ENCODE peak calls at places on chromosomes 5 and 9, in nine cellular contexts. G is neuronal stem cell; H is stomach; S is effector memory CD4-positive, alpha-beta T cell; D is suprapubic skin; J is uterus; W is transverse colon; N is PC-3; T is naive thymus-derived CD4-positive, alpha-beta T cell. R is an unnamed sample. For H3K36me3, the result is how much of the 10 kb centered on the place peaks cover.

GRCh38 chr5:27465140-27465539 is 426.8 kb upstream of the CDH9 start:
- DNase-seq in S (no peak), J (no peak), D (no peak), W (no peak), N (no peak), H (no peak), G (no peak), T (no peak), R (no peak)

GRCh38 chr9:37262410-37262809 is 142.0 kb downstream of the ZCCHC7 start:
- DNase-seq in G (no peak), W (no peak), J (no peak), D (no peak), S (no peak), H (no peak), T (peak), N (peak), R (no peak)

GRCh38 chr5:89255845-89256463 is 373.0 kb upstream of the MEF2C start:
- DNase-seq in T (no peak), J (no peak), H (no peak), W (no peak), N (peak), G (no peak), S (no peak), D (no peak), R (no peak)

GRCh38 chr5:91281409-91281808 is 101.7 kb downstream of the ARRDC3 start:
- DNase-seq in W (no peak), G (no peak), T (no peak), H (no peak), J (no peak), N (peak), D (no peak), S (no peak), R (no peak)

GRCh38 chr9:26308328-26308727 is 584.3 kb downstream of the CAAP1 start:
- DNase-seq in T (no peak), J (no peak), N (no peak), H (no peak), S (no peak), G (no peak), W (no peak), D (no peak), R (no peak)

GRCh38 chr5:14513266-14513665 is 68.3 kb upstream of the OTULINL start:
- DNase-seq in W (peak), D (no peak), G (no peak), N (no peak), J (no peak), T (no peak), S (no peak), H (no peak), R (no peak)

GRCh38 chr5:175809531-175810121 is 61.8 kb upstream of the CPLX2 start:
- DNase-seq in T (no peak), W (no peak), S (no peak), N (peak), D (no peak), H (no peak), G (no peak), J (no peak), R (no peak)

GRCh38 chr5:62977641-62978040 is 399.0 kb downstream of the LRRC70 start:
- DNase-seq in T (no peak), H (no peak), J (no peak), D (no peak), N (no peak), S (no peak), G (peak), W (no peak), R (no peak)

GRCh38 chr5:4018007-4018406 is 422.4 kb downstream of the IRX1 start:
- DNase-seq in G (no peak), W (no peak), H (no peak), T (no peak), D (no peak), S (no peak), J (no peak), N (no peak), R (no peak)

GRCh38 chr5:35618791-35619190 is 1.1 kb downstream of the SPEF2 start:
- DNase-seq in J (no peak), W (no peak), S (no peak), D (no peak), H (no peak), T (no peak), G (no peak), N (no peak), R (peak)

GRCh38 chr9:34993502-34994428 is 4.2 kb downstream of the DNAJB5 start:
- DNase-seq in G (no peak), S (no peak), H (peak), J (peak), T (no peak), W (peak), N (no peak), D (peak), R (no peak)

GRCh38 chr9:87620727-87621322 is 105.1 kb upstream of the CTSL start:
- DNase-seq in H (no peak), T (no peak), J (no peak), D (no peak), G (no peak), N (no peak), W (no peak), S (no peak), R (no peak)

GRCh38 chr9:34550681-34551270 is 28.0 kb upstream of the ENHO start:
- DNase-seq in J (no peak), D (no peak), T (no peak), N (no peak), S (no peak), H (no peak), W (no peak), G (no peak), R (no peak)

GRCh38 chr5:177346820-177347219 is 4.6 kb downstream of the LMAN2 start:
- DNase-seq in G (no peak), W (no peak), T (no peak), S (no peak), D (no peak), N (no peak), J (no peak), H (no peak), R (no peak)

GRCh38 chr5:96946381-96946780 is 10.5 kb downstream of the LNPEP start:
- DNase-seq in T (no peak), N (no peak), H (no peak), D (no peak), S (no peak), J (no peak), W (no peak), G (no peak), R (no peak)

GRCh38 chr5:180313677-180314076 is 21.8 kb upstream of the MAPK9 start:
- DNase-seq in H (no peak), G (no peak), S (no peak), J (no peak), T (no peak), W (no peak), N (peak), D (no peak), R (peak)

GRCh38 chr5:89313044-89313443 is 430.1 kb upstream of the MEF2C start:
- DNase-seq in J (no peak), H (no peak), D (no peak), S (no peak), N (peak), W (no peak), G (no peak), T (no peak), R (no peak)

GRCh38 chr5:59348189-59348588 is 545.3 kb downstream of the PDE4D start:
- DNase-seq in S (no peak), T (no peak), J (no peak), G (no peak), D (no peak), N (peak), H (no peak), W (no peak), R (no peak)

GRCh38 chr9:107455461-107456155 is 34.0 kb downstream of the KLF4 start:
- DNase-seq in J (no peak), S (no peak), W (no peak), G (no peak), N (no peak), H (no peak), D (no peak), T (no peak), R (no peak)

GRCh38 chr5:170826117-170826516 is 35.7 kb upstream of the RANBP17 start:
- DNase-seq in S (no peak), W (no peak), T (no peak), J (no peak), H (no peak), G (no peak), D (no peak), N (no peak), R (no peak)

DNA sequence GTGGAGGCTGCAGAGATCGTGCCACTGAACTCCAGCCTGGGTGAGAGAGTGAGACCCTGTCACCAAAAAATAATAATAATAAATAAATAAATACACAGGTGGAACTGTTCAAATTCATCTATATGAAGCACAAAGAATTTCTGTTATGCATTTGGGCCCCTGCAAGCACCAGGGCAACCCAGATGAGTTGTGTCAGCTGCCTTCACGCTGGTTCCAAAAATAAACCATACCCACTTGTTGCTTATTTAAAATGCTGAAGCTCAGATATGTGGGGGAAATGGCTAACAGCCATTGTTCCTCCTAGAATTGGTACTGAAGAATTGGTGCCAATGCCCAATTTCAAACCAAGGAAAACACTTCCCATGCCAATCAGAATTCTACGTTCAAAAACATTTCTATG is 10.5 kb upstream of the C5orf15 start:
- DNase-seq in J (no peak), T (no peak), S (no peak), G (no peak), D (no peak), W (no peak), H (no peak), N (no peak), R (no peak)
- H3K36me3 ChIP-seq in J (under half), T (under half), S (under half), G (half or more), D (half or more), W (under half), H (half or more), N (under half), R (under half)

GRCh38 chr5:159785639-159786038 is 130.6 kb upstream of the ADRA1B start:
- DNase-seq in T (no peak), D (no peak), W (no peak), N (no peak), H (no peak), G (no peak), J (no peak), S (no peak), R (no peak)
- H3K27ac ChIP-seq in T (no peak), D (no peak), W (no peak), N (no peak), H (no peak), G (no peak), J (peak), S (no peak), R (no peak)

GRCh38 chr9:95718263-95718662 is 157.2 kb upstream of the ERCC6L2 start:
- DNase-seq in H (no peak), J (no peak), N (no peak), G (no peak), T (no peak), D (no peak), W (no peak), S (no peak), R (no peak)

GRCh38 chr9:95719354-95719753 is 156.1 kb upstream of the ERCC6L2 start:
- DNase-seq in T (no peak), G (no peak), W (peak), S (no peak), D (no peak), N (no peak), H (no peak), J (no peak), R (no peak)

GRCh38 chr9:95722141-95722540 is 153.3 kb upstream of the ERCC6L2 start:
- DNase-seq in T (no peak), G (no peak), W (peak), D (no peak), H (peak), J (no peak), N (no peak), S (no peak), R (no peak)

GRCh38 chr9:95721132-95721531 is 154.4 kb upstream of the ERCC6L2 start:
- DNase-seq in N (peak), W (peak), H (peak), S (no peak), T (no peak), D (no peak), G (no peak), J (no peak), R (no peak)

GRCh38 chr9:95720496-95720895 is 155.0 kb upstream of the ERCC6L2 start:
- DNase-seq in J (no peak), N (no peak), D (no peak), W (no peak), H (no peak), T (no peak), S (no peak), G (no peak), R (no peak)
- H3K36me3 ChIP-seq in J (under half), N (under half), D (under half), W (under half), H (under half), T (under half), S (under half), G (under half), R (under half)

GRCh38 chr9:4298255-4299005 is 1.4 kb downstream of the GLIS3 start:
- DNase-seq in S (no peak), W (peak), D (peak), T (no peak), H (peak), N (peak), J (no peak), G (no peak), R (no peak)
- H3K27ac ChIP-seq in S (no peak), W (peak), D (peak), T (peak), H (peak), N (peak), J (peak), G (peak), R (no peak)

GRCh38 chr9:124858330-124859046 is 3.3 kb downstream of the RPL35 start:
- DNase-seq in G (no peak), W (no peak), J (no peak), D (no peak), T (no peak), S (no peak), N (no peak), H (no peak), R (no peak)
- H3K36me3 ChIP-seq in G (half or more), W (under half), J (under half), D (under half), T (under half), S (under half), N (under half), H (under half), R (under half)

GRCh38 chr5:84382363-84383295 is 2.1 kb downstream of the EDIL3 start:
- DNase-seq in D (peak), H (no peak), J (peak), W (peak), G (peak), N (no peak), S (no peak), T (no peak), R (no peak)

GRCh38 chr5:84385705-84386104 is 1.0 kb upstream of the EDIL3 start:
- DNase-seq in D (no peak), G (no peak), J (no peak), W (no peak), N (no peak), S (no peak), H (no peak), T (no peak), R (no peak)

GRCh38 chr5:84384604-84385575 is at the start of gene EDIL3:
- DNase-seq in G (peak), H (no peak), D (no peak), W (peak), N (no peak), T (no peak), S (no peak), J (peak), R (no peak)

GRCh38 chr5:84383296-84383815 is 1.3 kb downstream of the EDIL3 start:
- DNase-seq in S (no peak), T (no peak), G (peak), N (no peak), H (no peak), D (no peak), W (no peak), J (no peak), R (no peak)

GRCh38 chr5:84383816-84384603 is 670 bp downstream of the EDIL3 start:
- DNase-seq in N (peak), T (no peak), S (no peak), W (peak), D (peak), H (no peak), J (peak), G (peak), R (no peak)
- H3K27ac ChIP-seq in N (no peak), T (no peak), S (no peak), W (peak), D (peak), H (peak), J (peak), G (no peak), R (no peak)

DNA sequence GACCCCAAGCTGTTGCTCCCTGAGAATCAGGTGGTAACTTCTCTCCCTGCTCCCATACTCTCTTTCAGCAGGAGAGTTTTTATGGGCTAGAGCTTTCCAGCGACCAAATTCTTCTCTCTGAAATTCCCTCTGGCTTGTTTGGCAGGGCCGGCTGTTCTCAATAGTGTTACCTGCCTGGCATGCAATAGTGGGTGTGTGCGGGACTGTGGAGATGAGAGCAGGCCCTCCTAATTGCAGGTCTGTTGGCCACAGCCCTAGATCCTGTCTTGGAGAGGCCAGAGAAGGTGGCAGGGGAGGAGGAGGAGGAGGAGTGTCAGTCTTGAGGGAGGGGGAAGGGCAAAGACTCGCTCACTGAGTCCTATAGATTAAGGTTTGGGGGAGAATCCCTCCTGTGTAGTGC is 29.5 kb downstream of the AQP7 start:
- DNase-seq in J (no peak), H (peak), T (no peak), D (no peak), G (no peak), N (no peak), W (no peak), S (no peak), R (no peak)
- H3K36me3 ChIP-seq in J (under half), H (under half), T (under half), D (under half), G (under half), N (under half), W (under half), S (under half), R (under half)

DNA sequence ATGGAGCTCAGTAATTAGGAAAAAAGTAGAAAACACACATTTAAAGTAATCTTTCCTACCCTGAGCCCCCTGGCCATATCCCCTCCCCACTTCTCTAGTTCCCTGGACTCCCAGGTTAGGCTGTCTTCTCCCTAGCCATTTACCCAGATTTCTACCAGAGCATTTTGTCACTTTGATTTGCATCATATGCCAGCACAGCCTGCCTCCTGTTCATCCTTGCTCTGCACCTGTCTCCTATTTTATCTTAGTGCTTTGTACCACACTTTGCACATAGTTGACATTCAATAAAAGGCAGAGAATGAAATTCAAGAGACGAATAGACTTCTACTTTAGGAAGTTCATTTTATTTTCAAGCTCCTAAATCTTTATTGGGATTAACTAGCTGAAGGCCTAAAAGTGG is 344.5 kb downstream of the EBF1 start:
- DNase-seq in T (no peak), H (no peak), J (no peak), N (no peak), D (no peak), S (no peak), W (no peak), G (no peak), R (no peak)
- H3K27ac ChIP-seq in T (no peak), H (no peak), J (peak), N (no peak), D (no peak), S (no peak), W (no peak), G (no peak), R (no peak)

DNA sequence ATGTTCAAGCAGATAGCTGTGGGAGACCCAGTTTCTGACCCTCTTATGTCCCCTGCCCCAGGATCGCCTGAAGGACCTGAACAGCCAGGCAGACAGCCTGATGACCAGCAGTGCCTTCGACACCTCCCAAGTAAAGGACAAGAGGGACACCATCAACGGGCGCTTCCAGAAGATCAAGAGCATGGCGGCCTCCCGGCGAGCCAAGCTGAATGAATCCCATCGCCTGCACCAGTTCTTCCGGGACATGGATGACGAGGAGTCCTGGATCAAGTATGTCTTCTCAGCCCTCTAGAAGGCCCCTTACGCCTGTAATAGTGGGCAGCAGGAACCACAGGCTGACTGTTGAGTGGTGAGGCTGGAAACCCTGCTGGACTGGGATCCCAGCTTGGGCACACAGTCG is 41.1 kb downstream of the DYNC2I2 start:
- DNase-seq in T (no peak), J (no peak), D (no peak), W (no peak), N (no peak), S (no peak), H (no peak), G (no peak), R (no peak)
- H3K36me3 ChIP-seq in T (under half), J (under half), D (half or more), W (half or more), N (under half), S (half or more), H (half or more), G (half or more), R (half or more)

DNA sequence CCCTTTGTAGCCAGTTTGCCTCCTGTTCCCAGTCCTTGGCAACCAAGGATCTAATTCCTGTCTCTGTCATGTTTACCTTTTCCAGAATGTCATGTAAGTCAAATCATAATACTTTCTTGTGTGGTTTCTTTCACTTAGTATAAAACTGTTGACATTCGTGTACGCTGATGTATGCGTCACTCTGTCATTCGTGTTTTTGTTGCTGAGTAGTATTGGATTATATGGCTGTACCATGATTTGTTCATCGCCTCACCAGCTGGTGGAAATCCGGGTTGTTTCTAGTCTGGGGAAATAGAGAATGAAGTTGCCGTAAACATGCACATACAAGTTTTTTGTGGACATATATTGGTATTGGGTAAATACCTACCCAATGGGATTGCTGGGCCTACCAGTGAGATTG is 97.4 kb downstream of the ANGPTL2 start:
- DNase-seq in D (no peak), G (no peak), T (no peak), J (no peak), H (no peak), W (no peak), N (peak), S (no peak), R (no peak)
- H3K27ac ChIP-seq in D (peak), G (no peak), T (no peak), J (peak), H (no peak), W (no peak), N (peak), S (no peak), R (no peak)